ENCODE peak calls at places on chromosomes 12 and 14, in six cellular contexts. S is esophagus squamous epithelium, C is DND-41, W is body of pancreas, H is prostate gland, Q is HCT116. L is an unnamed sample.

GRCh38 chr14:104563191-104563741 is 16.3 kb upstream of the C14orf180 start:
- DNase-seq in S (no peak), C (no peak), W (no peak), H (no peak), Q (no peak), L (no peak)

GRCh38 chr12:75779891-75780501 is 251.6 kb downstream of the PHLDA1 start:
- DNase-seq in S (no peak), C (no peak), W (no peak), H (no peak), Q (no peak), L (no peak)

GRCh38 chr14:104001003-104001402 is 58.7 kb upstream of the RD3L start:
- DNase-seq in S (no peak), C (no peak), W (no peak), H (no peak), Q (peak), L (peak)

GRCh38 chr14:93005838-93006237 is 82.9 kb downstream of the CHGA start:
- DNase-seq in S (no peak), C (no peak), W (no peak), H (no peak), Q (no peak), L (no peak)

GRCh38 chr14:67357583-67358354 is 1.8 kb downstream of the ATP6V1D start:
- DNase-seq in S (no peak), C (no peak), W (no peak), H (no peak), Q (no peak), L (no peak)

GRCh38 chr14:67429651-67430205 is 17.8 kb upstream of the PLEK2 start:
- DNase-seq in S (no peak), C (no peak), W (no peak), H (no peak), Q (no peak), L (no peak)

GRCh38 chr14:57863471-57863870 is 2.4 kb downstream of the SLC35F4 start:
- DNase-seq in S (no peak), C (no peak), W (no peak), H (no peak), Q (no peak), L (no peak)

GRCh38 chr12:30126944-30127343 is 343.2 kb upstream of the TMTC1 start:
- DNase-seq in S (no peak), C (no peak), W (no peak), H (no peak), Q (no peak), L (no peak)

GRCh38 chr12:71663561-71664410 is at the start of the genes THAP2 and ZFC3H1:
- DNase-seq in S (peak), C (peak), W (peak), H (peak), Q (peak), L (peak)

GRCh38 chr14:97442363-97442762 is 645.2 kb downstream of the VRK1 start:
- DNase-seq in S (no peak), C (peak), W (no peak), H (no peak), Q (no peak), L (no peak)

GRCh38 chr14:90760591-90761316 is 55.5 kb downstream of the TTC7B start:
- DNase-seq in S (no peak), C (no peak), W (no peak), H (peak), Q (no peak), L (no peak)
- TF ChIP-seq CTCF in S (no peak), C (peak), W (peak), H (peak), Q (peak), L (peak)

GRCh38 chr12:55607821-55608602 is 28.7 kb upstream of the OR10P1 start:
- DNase-seq in S (no peak), C (no peak), W (no peak), H (no peak), Q (no peak), L (no peak)
- H3K27ac ChIP-seq in S (no peak), C (no peak), W (no peak), H (no peak), Q (no peak), L (no peak)

GRCh38 chr12:87806310-87806709 is 222.9 kb downstream of the C12orf50 start:
- DNase-seq in S (no peak), C (no peak), W (no peak), H (no peak), Q (no peak), L (no peak)

GRCh38 chr12:87796961-87797516 is 232.2 kb downstream of the C12orf50 start:
- DNase-seq in S (no peak), C (no peak), W (no peak), H (no peak), Q (no peak), L (no peak)

GRCh38 chr12:87807127-87807526 is 222.1 kb downstream of the C12orf50 start:
- DNase-seq in S (no peak), C (no peak), W (no peak), H (no peak), Q (no peak), L (no peak)

GRCh38 chr12:87801860-87802720 is 227.1 kb downstream of the C12orf50 start:
- DNase-seq in S (no peak), C (no peak), W (no peak), H (no peak), Q (no peak), L (no peak)

GRCh38 chr12:87802721-87803011 is 226.5 kb downstream of the C12orf50 start:
- DNase-seq in S (no peak), C (no peak), W (no peak), H (no peak), Q (no peak), L (no peak)
- TF ChIP-seq CTCF in S (no peak), C (no peak), W (no peak), H (no peak), Q (no peak), L (no peak)

GRCh38 chr12:15152864-15153263 is 68.4 kb downstream of the RERG start:
- DNase-seq in S (no peak), C (no peak), W (no peak), H (no peak), Q (no peak), L (no peak)
- H3K27ac ChIP-seq in S (no peak), C (no peak), W (no peak), H (peak), Q (no peak), L (no peak)

GRCh38 chr14:91139776-91140175 is 25.9 kb downstream of the DGLUCY start:
- DNase-seq in S (no peak), C (no peak), W (no peak), H (no peak), Q (no peak), L (no peak)

GRCh38 chr14:91135039-91135438 is 21.2 kb downstream of the DGLUCY start:
- DNase-seq in S (no peak), C (no peak), W (no peak), H (no peak), Q (no peak), L (no peak)

GRCh38 chr14:91140672-91141071 is 26.8 kb downstream of the DGLUCY start:
- DNase-seq in S (no peak), C (no peak), W (no peak), H (no peak), Q (peak), L (no peak)

GRCh38 chr14:91142214-91142668 is 28.4 kb downstream of the DGLUCY start:
- DNase-seq in S (no peak), C (no peak), W (no peak), H (no peak), Q (no peak), L (no peak)

GRCh38 chr14:91138511-91139359 is 24.9 kb downstream of the DGLUCY start:
- DNase-seq in S (no peak), C (peak), W (peak), H (no peak), Q (no peak), L (peak)
- TF ChIP-seq CTCF in S (no peak), C (peak), W (peak), H (peak), Q (peak), L (peak)

GRCh38 chr12:77766224-77766623 is 64.5 kb upstream of the NAV3 start:
- DNase-seq in S (no peak), C (no peak), W (no peak), H (no peak), Q (no peak), L (no peak)
- H3K27ac ChIP-seq in S (no peak), C (no peak), W (no peak), H (no peak), Q (no peak), L (no peak)

DNA sequence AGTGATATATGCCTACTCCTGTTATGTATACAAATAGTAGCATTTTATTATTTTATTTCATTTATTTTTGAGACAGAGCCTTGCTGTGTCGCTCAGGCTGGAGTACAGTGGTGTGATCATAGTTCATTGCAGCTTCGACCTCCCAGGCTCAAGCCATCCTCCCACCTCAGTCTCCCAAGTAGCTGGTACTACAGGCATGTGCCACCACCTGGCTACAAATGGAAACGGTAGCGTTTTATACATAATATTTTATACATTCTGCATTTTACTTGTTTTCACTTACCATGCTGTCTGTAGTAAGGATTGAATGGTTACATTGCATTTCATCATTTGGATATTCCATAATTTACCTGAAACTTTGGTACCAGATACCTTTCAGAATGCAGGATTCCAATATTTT is 14.1 kb downstream of the C1R start:
- DNase-seq in S (no peak), C (no peak), W (no peak), H (no peak), Q (no peak), L (no peak)
- TF ChIP-seq CTCF in S (no peak), C (peak), W (no peak), H (no peak), Q (peak), L (no peak)

DNA sequence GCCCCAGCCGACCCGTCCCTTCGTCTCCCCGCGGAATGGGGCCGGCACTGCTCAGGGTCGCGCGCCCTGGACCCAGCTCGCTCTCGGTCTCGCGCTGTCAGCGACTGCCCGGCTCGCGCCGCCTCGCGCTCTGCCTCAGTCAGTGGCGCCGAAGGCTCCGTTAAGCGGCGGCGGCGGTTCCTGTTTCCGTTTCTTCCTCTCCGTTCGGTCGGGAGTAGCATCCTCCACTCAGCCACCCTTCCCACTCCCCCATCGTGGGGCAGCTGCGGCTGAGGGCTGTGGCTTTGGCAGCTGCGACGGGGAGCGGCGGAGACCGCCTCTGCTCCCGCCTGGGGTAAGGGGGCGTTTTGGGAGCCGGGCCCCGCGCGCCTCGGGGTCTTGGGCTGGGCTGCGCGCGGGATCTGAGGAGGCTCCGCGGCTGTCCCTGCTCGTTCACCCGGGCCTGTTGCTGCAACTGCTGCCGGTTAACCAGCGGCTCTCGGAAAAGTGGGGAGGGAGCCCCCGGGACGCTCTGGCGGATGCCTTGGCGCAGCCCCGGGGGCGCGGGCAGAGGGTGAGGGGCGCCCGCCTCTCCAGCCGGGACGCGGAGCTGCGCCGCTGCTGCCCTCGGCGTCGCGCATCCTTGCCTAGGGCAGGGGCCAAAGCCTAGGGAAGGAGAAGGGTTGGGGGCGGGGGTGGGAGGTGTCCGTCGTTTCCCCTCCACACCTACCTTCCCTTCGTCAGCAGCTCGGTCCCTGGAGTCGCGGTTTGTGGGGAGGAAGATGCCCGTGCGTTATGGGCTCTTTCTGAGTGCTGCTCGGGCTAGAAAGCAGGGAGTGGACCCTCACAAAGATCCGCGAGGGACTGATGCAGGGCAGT is 580 bp downstream of the FUT8 start:
- DNase-seq in S (no peak), C (peak), W (peak), H (peak), Q (no peak), L (peak)
- H3K27ac ChIP-seq in S (peak), C (peak), W (peak), H (peak), Q (peak), L (peak)

DNA sequence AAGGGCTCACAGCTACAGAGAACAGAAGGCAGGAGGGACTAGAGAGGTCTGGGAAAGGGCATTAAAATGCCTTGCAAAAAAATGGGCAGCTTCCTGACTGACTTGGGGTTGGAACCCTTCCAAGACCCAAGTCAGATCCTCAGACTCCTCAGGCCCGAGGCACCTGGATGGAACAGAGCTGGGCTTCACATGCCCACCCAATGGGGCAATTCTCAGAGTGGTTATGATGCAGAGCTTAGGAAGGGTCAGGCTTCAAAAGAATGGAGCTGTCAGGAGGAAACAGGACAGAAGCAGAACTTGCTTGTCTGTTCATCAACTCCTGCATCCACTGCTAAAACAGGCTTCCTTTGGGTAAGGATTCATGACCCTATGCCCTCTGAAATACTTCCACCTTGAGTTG is 9.7 kb upstream of the KRT1 start:
- DNase-seq in S (no peak), C (no peak), W (no peak), H (no peak), Q (no peak), L (no peak)
- TF ChIP-seq CTCF in S (no peak), C (no peak), W (no peak), H (no peak), Q (no peak), L (no peak)